ENCODE peak calls at places on chromosomes 6 and 20, in six cellular contexts. C, O, X, R, K and H are unnamed samples.

GRCh38 chr6:43468748-43469681 is 8.4 kb upstream of the TJAP1 start:
- DNase-seq in C (no peak), R (no peak), X (no peak), K (no peak), O (no peak), H (no peak)

GRCh38 chr20:38961530-38962043 is 557 bp upstream of the DHX35 start:
- DNase-seq in K (peak; percentile 35), R (no peak), X (no peak), O (no peak), C (no peak), H (no peak)

GRCh38 chr6:36907781-36908180 is 22.0 kb downstream of the C6orf89 start:
- DNase-seq in X (peak; percentile 80), K (no peak), O (no peak), R (no peak), C (peak; percentile 47), H (no peak)

GRCh38 chr20:57326667-57327455 is 2.7 kb upstream of the SPO11 start:
- DNase-seq in O (no peak), K (no peak), R (no peak), X (no peak), C (peak; percentile 65), H (peak; percentile 37)

GRCh38 chr6:8574749-8575468 is 139.6 kb upstream of the SLC35B3 start:
- DNase-seq in R (no peak), O (no peak), C (no peak), X (no peak), K (no peak), H (no peak)

GRCh38 chr6:68726307-68726706 is 91.2 kb downstream of the ADGRB3 start:
- DNase-seq in X (no peak), O (no peak), K (no peak), C (no peak), R (no peak), H (no peak)

GRCh38 chr6:4320860-4321259 is 185.5 kb upstream of the ECI2 start:
- DNase-seq in C (peak; percentile 44), K (peak; percentile 60), O (no peak), X (peak; percentile 97), R (no peak), H (peak; percentile 44)

GRCh38 chr6:18155864-18156396 is 708 bp downstream of the KDM1B start:
- DNase-seq in X (peak; percentile 50), K (peak; percentile 67), R (peak; percentile 39), C (peak; percentile 85), O (no peak), H (peak; percentile 93)

GRCh38 chr6:56314683-56315523 is 67.5 kb upstream of the COL21A1 start:
- DNase-seq in R (no peak), C (peak; percentile 50), X (peak; percentile 38), O (no peak), K (peak; percentile 33), H (peak; percentile 33)

GRCh38 chr20:14951707-14952106 is 614.3 kb upstream of the FLRT3 start:
- DNase-seq in C (peak; percentile 33), K (no peak), X (peak; percentile 64), O (no peak), R (no peak), H (no peak)

GRCh38 chr6:36805917-36806316 is 33.3 kb downstream of the CPNE5 start:
- DNase-seq in R (no peak), X (no peak), O (no peak), C (no peak), K (no peak), H (no peak)

GRCh38 chr6:140256213-140256612 is 881.8 kb upstream of the CITED2 start:
- DNase-seq in R (no peak), O (no peak), C (no peak), K (no peak), X (peak; percentile 86), H (no peak)

GRCh38 chr6:111521497-111522275 is 38.7 kb upstream of the REV3L start:
- DNase-seq in K (no peak), O (no peak), C (no peak), X (peak; percentile 15), R (no peak), H (no peak)

GRCh38 chr6:169529931-169530761 is 171.7 kb downstream of the WDR27 start:
- DNase-seq in C (no peak), X (peak; percentile 96), K (no peak), O (no peak), R (no peak), H (no peak)

GRCh38 chr6:154894903-154895302 is 100.2 kb upstream of the TIAM2 start:
- DNase-seq in R (no peak), O (no peak), X (no peak), C (no peak), K (no peak), H (no peak)

GRCh38 chr6:163671791-163672190 is 257.3 kb downstream of the QKI start:
- DNase-seq in C (no peak), R (no peak), K (no peak), X (no peak), O (no peak), H (no peak)

GRCh38 chr6:31381666-31382065 is 21.7 kb upstream of the MICA start:
- DNase-seq in C (no peak), O (no peak), R (no peak), K (no peak), X (no peak), H (no peak)

GRCh38 chr20:48690888-48691287 is 136.9 kb downstream of the PREX1 start:
- DNase-seq in X (peak; percentile 75), O (no peak), C (no peak), K (no peak), R (no peak), H (peak; percentile 58)

GRCh38 chr6:143449731-143450452 is 603 bp downstream of the ADAT2 start:
- DNase-seq in O (no peak), K (peak; percentile 3), R (peak; percentile 50), C (peak; percentile 26), X (peak; percentile 38), H (peak; percentile 33)

GRCh38 chr6:152572395-152573061 is 64.6 kb downstream of the SYNE1 start:
- DNase-seq in X (peak; percentile 38), O (no peak), C (no peak), R (no peak), K (no peak), H (no peak)

GRCh38 chr6:158468666-158469065 is 91.2 kb upstream of the TMEM181 start:
- DNase-seq in R (no peak), K (no peak), X (no peak), O (no peak), C (no peak), H (peak; percentile 38)

GRCh38 chr20:36548006-36548315 is 6.6 kb downstream of the MYL9 start:
- DNase-seq in K (no peak), X (no peak), O (no peak), R (no peak), C (no peak), H (no peak)

GRCh38 chr20:51542033-51542893 is at the start of gene NFATC2:
- DNase-seq in X (no peak), R (peak; percentile 56), K (no peak), C (peak; percentile 78), O (no peak), H (peak; percentile 55)

GRCh38 chr6:122772724-122773123 is 6.8 kb upstream of the FABP7 start:
- DNase-seq in R (no peak), K (no peak), O (no peak), X (no peak), C (peak; percentile 28), H (no peak)

GRCh38 chr6:2741756-2742155 is 9.0 kb downstream of the MYLK4 start:
- DNase-seq in K (no peak), X (peak; percentile 63), C (no peak), O (no peak), R (no peak), H (no peak)

GRCh38 chr6:3159805-3160781 is 2.7 kb upstream of the TUBB2A start:
- DNase-seq in R (peak; percentile 63), O (no peak), C (peak; percentile 93), X (peak; percentile 83), K (no peak), H (peak; percentile 99)

GRCh38 chr6:56370127-56370540 is 122.8 kb upstream of the COL21A1 start:
- DNase-seq in X (peak; percentile 62), O (no peak), R (no peak), C (peak; percentile 85), K (no peak), H (peak; percentile 86)

GRCh38 chr6:12967686-12968085 is 251.1 kb downstream of the PHACTR1 start:
- DNase-seq in O (no peak), K (no peak), X (peak; percentile 16), C (no peak), R (no peak), H (no peak)

GRCh38 chr6:5752282-5752681 is 254.4 kb downstream of the NRN1 start:
- DNase-seq in R (no peak), O (no peak), X (peak; percentile 92), K (no peak), C (no peak), H (no peak)

GRCh38 chr6:157690441-157691210 is 132.4 kb upstream of the SNX9 start:
- DNase-seq in C (no peak), K (no peak), X (no peak), O (no peak), R (no peak), H (no peak)

GRCh38 chr20:43859994-43860393 is 54.7 kb upstream of the TOX2 start:
- DNase-seq in C (no peak), K (no peak), X (no peak), O (no peak), R (no peak), H (no peak)

GRCh38 chr6:78611886-78612480 is 255.4 kb upstream of the IRAK1BP1 start:
- DNase-seq in K (no peak), X (no peak), R (no peak), C (no peak), O (no peak), H (no peak)

GRCh38 chr6:137799950-137800568 is 67.0 kb upstream of the TNFAIP3 start:
- DNase-seq in O (no peak), C (peak; percentile 55), K (no peak), R (peak; percentile 60), X (peak; percentile 39), H (peak; percentile 76)